ENCODE peak calls at places on chromosome 5, in ten cellular contexts. J is memory B cell, D is breast epithelium, T is heart left ventricle, F is neural progenitor cell, V is AG08395, U is T follicular helper cell, W is HTR-8/SVneo, Y is keratinocyte, O is T-helper 2 cell. H is an unnamed sample.

GRCh38 chr5:110590187-110590586 is 136.3 kb downstream of the TMEM232 start:
- DNase-seq in J (no peak), D (no peak), T (no peak), F (peak; percentile 40), V (peak; percentile 8), U (no peak), W (no peak), Y (no peak), O (no peak), H (no peak)

GRCh38 chr5:154701181-154701580 is 54.0 kb upstream of the LARP1 start:
- DNase-seq in J (no peak), D (no peak), T (no peak), F (no peak), V (no peak), U (no peak), W (no peak), Y (no peak), O (no peak), H (no peak)

GRCh38 chr5:172713809-172714490 is 57.0 kb downstream of the DUSP1 start:
- DNase-seq in J (no peak), D (no peak), T (no peak), F (no peak), V (no peak), U (no peak), W (no peak), Y (no peak), O (no peak), H (no peak)

GRCh38 chr5:68046445-68046844 is 169.1 kb upstream of the PIK3R1 start:
- DNase-seq in J (no peak), D (no peak), T (no peak), F (no peak), V (peak; percentile 88), U (no peak), W (peak; percentile 78), Y (peak; percentile 87), O (no peak), H (peak; percentile 87)

GRCh38 chr5:140551872-140552271 is 4.4 kb downstream of the EIF4EBP3 start:
- DNase-seq in J (no peak), D (no peak), T (no peak), F (no peak), V (no peak), U (no peak), W (no peak), Y (no peak), O (no peak), H (no peak)

GRCh38 chr5:103648086-103648485 is 85.5 kb upstream of the NUDT12 start:
- DNase-seq in J (no peak), D (no peak), T (no peak), F (no peak), V (no peak), U (no peak), W (no peak), Y (no peak), O (no peak), H (no peak)

GRCh38 chr5:54514841-54515432 is 2.6 kb upstream of the SNX18 start:
- DNase-seq in J (no peak), D (no peak), T (no peak), F (no peak), V (peak; percentile 57), U (no peak), W (no peak), Y (no peak), O (no peak), H (no peak)

GRCh38 chr5:172798422-172799215 is 27.6 kb upstream of the DUSP1 start:
- DNase-seq in J (no peak), D (no peak), T (no peak), F (no peak), V (peak; percentile 83), U (no peak), W (peak; percentile 46), Y (no peak), O (no peak), H (peak; percentile 65)

GRCh38 chr5:2746642-2747041 is 4.8 kb downstream of the IRX2 start:
- DNase-seq in J (no peak), D (no peak), T (no peak), F (no peak), V (no peak), U (no peak), W (no peak), Y (no peak), O (no peak), H (no peak)